ENCODE peak calls at places on chromosomes 16 and 17, in ten cellular contexts. J, Z, U, M, G, X, K, L, S and D are unnamed samples.

GRCh38 chr17:53353919-53354351 is 468.8 kb upstream of the KIF2B start:
- DNase-seq in J (no peak), Z (no peak), U (no peak), M (no peak), G (no peak), X (no peak), K (peak; percentile 15), L (no peak), S (no peak), D (no peak)

GRCh38 chr16:278863-279366 is 1.5 kb upstream of the ARHGDIG start:
- DNase-seq in J (no peak), Z (peak; percentile 17), U (no peak), M (peak; percentile 45), G (no peak), X (no peak), K (no peak), L (peak; percentile 45), S (peak; percentile 79), D (no peak)

GRCh38 chr17:80949451-80950421 is 41.9 kb upstream of the CHMP6 start:
- DNase-seq in J (no peak), Z (no peak), U (no peak), M (no peak), G (no peak), X (no peak), K (no peak), L (no peak), S (peak; percentile 81), D (peak; percentile 16)

GRCh38 chr17:83136931-83137330 is 57.5 kb downstream of the METRNL start:
- DNase-seq in J (no peak), Z (no peak), U (no peak), M (no peak), G (peak; percentile 64), X (no peak), K (no peak), L (peak; percentile 4), S (no peak), D (no peak)

GRCh38 chr17:53137919-53138318 is 684.8 kb upstream of the KIF2B start:
- DNase-seq in J (no peak), Z (no peak), U (no peak), M (no peak), G (no peak), X (no peak), K (no peak), L (no peak), S (no peak), D (no peak)

GRCh38 chr16:48168089-48168488 is 12.3 kb upstream of the ABCC12 start:
- DNase-seq in J (no peak), Z (no peak), U (no peak), M (no peak), G (no peak), X (no peak), K (no peak), L (no peak), S (no peak), D (no peak)

GRCh38 chr16:85399583-85400284 is 213.4 kb upstream of the GSE1 start:
- DNase-seq in J (no peak), Z (no peak), U (no peak), M (no peak), G (peak; percentile 69), X (no peak), K (no peak), L (peak; percentile 7), S (no peak), D (no peak)

GRCh38 chr16:56780646-56781045 is 50.7 kb downstream of the NUP93 start:
- DNase-seq in J (no peak), Z (no peak), U (no peak), M (no peak), G (no peak), X (no peak), K (no peak), L (no peak), S (no peak), D (no peak)

GRCh38 chr16:84362410-84362809 is 5.9 kb upstream of the ATP2C2 start:
- DNase-seq in J (no peak), Z (no peak), U (no peak), M (no peak), G (no peak), X (no peak), K (no peak), L (no peak), S (peak; percentile 75), D (no peak)

GRCh38 chr16:53433930-53434435 is 288 bp upstream of the RBL2 start:
- DNase-seq in J (peak; percentile 73), Z (peak; percentile 75), U (no peak), M (peak; percentile 88), G (no peak), X (peak; percentile 59), K (no peak), L (peak; percentile 86), S (no peak), D (no peak)

GRCh38 chr16:12728471-12728870 is 75.2 kb downstream of the CPPED1 start:
- DNase-seq in J (no peak), Z (no peak), U (no peak), M (no peak), G (no peak), X (no peak), K (no peak), L (no peak), S (peak; percentile 59), D (no peak)

GRCh38 chr16:79627092-79627491 is 26.6 kb upstream of the MAF start:
- DNase-seq in J (no peak), Z (no peak), U (no peak), M (no peak), G (no peak), X (no peak), K (no peak), L (no peak), S (no peak), D (no peak)
- H3K4me1 ChIP-seq in J (no peaks in the 10 kb centered on the region), Z (no peaks in the 10 kb centered on the region), U (no peaks in the 10 kb centered on the region), M (no peaks in the 10 kb centered on the region), G (no peaks in the 10 kb centered on the region), X (no peaks in the 10 kb centered on the region), K (peaks cover 12% of the 10 kb centered on the region), L (no peaks in the 10 kb centered on the region), S (no peaks in the 10 kb centered on the region), D (no peaks in the 10 kb centered on the region)

DNA sequence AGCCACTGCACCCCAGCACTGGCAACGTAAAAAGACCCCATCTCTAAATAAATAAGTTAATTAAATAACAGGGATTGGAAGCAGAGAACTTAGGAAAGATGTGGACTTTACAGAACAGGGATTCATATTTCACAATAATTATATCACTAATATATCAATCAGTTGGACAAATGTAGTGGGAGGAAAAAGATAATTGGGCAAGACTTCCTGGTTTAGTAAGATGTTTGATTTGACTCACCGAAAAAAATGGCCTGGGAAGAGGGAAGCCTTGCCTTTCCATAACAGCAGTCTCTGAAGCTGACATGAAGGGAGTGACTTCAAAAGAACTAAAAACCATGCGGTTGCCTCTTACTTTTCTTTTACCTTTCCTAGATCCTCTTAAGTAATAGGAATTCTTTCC is 15.2 kb upstream of the C17orf78 start:
- DNase-seq in J (no peak), Z (peak; percentile 25), U (no peak), M (no peak), G (no peak), X (no peak), K (no peak), L (no peak), S (no peak), D (no peak)
- H3K27ac ChIP-seq in J (no peak overlapping the region), Z (no peak overlapping the region), U (no peak overlapping the region), M (no peak overlapping the region), G (no peak overlapping the region), X (no peak overlapping the region), K (peak overlapping the region; percentile 86), L (no peak overlapping the region), S (no peak overlapping the region), D (no peak overlapping the region)

GRCh38 chr16:65120811-65121721 is 797 bp downstream of the CDH11 start:
- DNase-seq in J (no peak), Z (peak; percentile 37), U (no peak), M (peak; percentile 56), G (peak; percentile 71), X (peak; percentile 11), K (no peak), L (no peak), S (peak; percentile 80), D (peak; percentile 51)
- H3K4me1 ChIP-seq in J (peaks cover 22% of the 10 kb centered on the region), Z (peaks cover 8% of the 10 kb centered on the region), U (no peaks in the 10 kb centered on the region), M (peaks cover 33% of the 10 kb centered on the region), G (no peaks in the 10 kb centered on the region), X (no peaks in the 10 kb centered on the region), K (peaks cover 11% of the 10 kb centered on the region), L (peaks cover 28% of the 10 kb centered on the region), S (no peaks in the 10 kb centered on the region), D (no peaks in the 10 kb centered on the region)

DNA sequence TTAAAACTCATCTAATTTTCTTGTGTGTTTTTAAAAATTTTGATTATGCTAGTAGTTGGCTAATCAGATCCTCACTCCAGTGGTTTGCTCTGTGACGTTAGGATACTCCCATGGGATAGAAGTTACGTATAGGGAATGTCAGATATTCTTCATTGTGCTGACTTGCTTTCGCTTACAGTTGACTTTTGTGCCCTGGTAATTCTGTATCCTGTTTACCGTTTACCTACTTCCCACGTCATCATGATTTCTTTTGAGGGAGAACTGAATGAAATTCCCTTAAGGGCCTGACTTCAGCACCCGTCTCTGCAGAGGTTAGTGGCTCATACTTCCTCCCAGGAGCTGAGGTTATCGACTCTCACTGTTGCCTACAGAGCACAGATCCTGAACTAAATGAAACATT is 2.6 kb downstream of the PRKAR1A start:
- DNase-seq in J (no peak), Z (peak; percentile 63), U (no peak), M (peak; percentile 10), G (no peak), X (no peak), K (no peak), L (no peak), S (peak; percentile 22), D (no peak)
- H3K27ac ChIP-seq in J (peak overlapping the region; percentile 94), Z (no peak overlapping the region), U (no peak overlapping the region), M (no peak overlapping the region), G (no peak overlapping the region), X (peak overlapping the region; percentile 98), K (peak overlapping the region; percentile 96), L (peak overlapping the region; percentile 99), S (no peak overlapping the region), D (peak overlapping the region; percentile 16)